ENCODE peak calls at places on chromosomes 13 and 19, in seven cellular contexts. K is GM23338, D is SK-N-SH, U is endothelial cell of umbilical vein, V is sigmoid colon, P is transverse colon, F is Panc1. J is an unnamed sample.

GRCh38 chr19:35911790-35912189 is 3.7 kb upstream of the TYROBP start:
- DNase-seq in K (no peak), D (no peak), U (no peak), V (no peak), P (no peak), F (no peak), J (no peak)

GRCh38 chr19:50626011-50626410 is 13.7 kb downstream of the SYT3 start:
- DNase-seq in K (no peak), D (no peak), U (no peak), V (no peak), P (no peak), F (no peak), J (no peak)

GRCh38 chr13:111901301-111901905 is 165.5 kb upstream of the SOX1 start:
- DNase-seq in K (no peak), D (no peak), U (no peak), V (peak; percentile 22), P (no peak), F (no peak), J (no peak)

GRCh38 chr13:44578064-44578394 is 1.9 kb upstream of the TSC22D1 start:
- DNase-seq in K (peak; percentile 64), D (peak; percentile 79), U (no peak), V (no peak), P (no peak), F (no peak), J (no peak)

GRCh38 chr19:48393559-48394330 is at the start of gene GRIN2D:
- DNase-seq in K (peak; percentile 65), D (peak; percentile 78), U (peak; percentile 26), V (peak; percentile 71), P (peak; percentile 16), F (no peak), J (no peak)

GRCh38 chr13:29568731-29569130 is 26.8 kb downstream of the SLC7A1 start:
- DNase-seq in K (no peak), D (no peak), U (peak; percentile 41), V (no peak), P (no peak), F (no peak), J (no peak)

GRCh38 chr19:35458821-35459391 is 10.8 kb downstream of the FFAR2 start:
- DNase-seq in K (no peak), D (no peak), U (peak; percentile 22), V (no peak), P (no peak), F (no peak), J (no peak)

GRCh38 chr19:35852029-35852780 is at the start of gene NPHS1:
- DNase-seq in K (no peak), D (no peak), U (no peak), V (no peak), P (no peak), F (no peak), J (no peak)

GRCh38 chr13:21528616-21529015 is 69.5 kb upstream of the ZDHHC20 start:
- DNase-seq in K (no peak), D (no peak), U (no peak), V (no peak), P (no peak), F (no peak), J (no peak)

GRCh38 chr19:18437481-18438330 is at the start of gene ISYNA1:
- DNase-seq in K (peak; percentile 79), D (peak; percentile 94), U (peak; percentile 66), V (no peak), P (peak; percentile 62), F (no peak), J (no peak)
- TF ChIP-seq POLR2AphosphoS5 in K (peak; percentile 80), D (no peak), U (no peak), V (peak; percentile 37), P (no peak), F (peak; percentile 63), J (peak; percentile 63)

GRCh38 chr13:109105899-109106298 is 476.5 kb downstream of the MYO16 start:
- DNase-seq in K (no peak), D (no peak), U (no peak), V (no peak), P (no peak), F (no peak), J (no peak)

GRCh38 chr13:109100705-109101104 is 471.3 kb downstream of the MYO16 start:
- DNase-seq in K (peak; percentile 17), D (no peak), U (no peak), V (no peak), P (no peak), F (no peak), J (no peak)

GRCh38 chr13:109096101-109096500 is 466.7 kb downstream of the MYO16 start:
- DNase-seq in K (no peak), D (no peak), U (no peak), V (no peak), P (no peak), F (no peak), J (no peak)

GRCh38 chr13:109101550-109102144 is 472.2 kb downstream of the MYO16 start:
- DNase-seq in K (no peak), D (no peak), U (no peak), V (no peak), P (no peak), F (no peak), J (no peak)
- H3K4me3 ChIP-seq in K (no peak overlapping the region), D (no peak overlapping the region), U (no peak overlapping the region), V (no peak overlapping the region), P (no peak overlapping the region), F (no peak overlapping the region), J (no peak overlapping the region)

GRCh38 chr13:33349996-33350826 is 64.7 kb upstream of the STARD13 start:
- DNase-seq in K (peak; percentile 51), D (peak; percentile 79), U (peak; percentile 49), V (peak; percentile 88), P (peak; percentile 60), F (no peak), J (no peak)
- TF ChIP-seq POLR2AphosphoS5 in K (no peak), D (no peak), U (peak; percentile 34), V (peak; percentile 65), P (no peak), F (no peak), J (no peak)

DNA sequence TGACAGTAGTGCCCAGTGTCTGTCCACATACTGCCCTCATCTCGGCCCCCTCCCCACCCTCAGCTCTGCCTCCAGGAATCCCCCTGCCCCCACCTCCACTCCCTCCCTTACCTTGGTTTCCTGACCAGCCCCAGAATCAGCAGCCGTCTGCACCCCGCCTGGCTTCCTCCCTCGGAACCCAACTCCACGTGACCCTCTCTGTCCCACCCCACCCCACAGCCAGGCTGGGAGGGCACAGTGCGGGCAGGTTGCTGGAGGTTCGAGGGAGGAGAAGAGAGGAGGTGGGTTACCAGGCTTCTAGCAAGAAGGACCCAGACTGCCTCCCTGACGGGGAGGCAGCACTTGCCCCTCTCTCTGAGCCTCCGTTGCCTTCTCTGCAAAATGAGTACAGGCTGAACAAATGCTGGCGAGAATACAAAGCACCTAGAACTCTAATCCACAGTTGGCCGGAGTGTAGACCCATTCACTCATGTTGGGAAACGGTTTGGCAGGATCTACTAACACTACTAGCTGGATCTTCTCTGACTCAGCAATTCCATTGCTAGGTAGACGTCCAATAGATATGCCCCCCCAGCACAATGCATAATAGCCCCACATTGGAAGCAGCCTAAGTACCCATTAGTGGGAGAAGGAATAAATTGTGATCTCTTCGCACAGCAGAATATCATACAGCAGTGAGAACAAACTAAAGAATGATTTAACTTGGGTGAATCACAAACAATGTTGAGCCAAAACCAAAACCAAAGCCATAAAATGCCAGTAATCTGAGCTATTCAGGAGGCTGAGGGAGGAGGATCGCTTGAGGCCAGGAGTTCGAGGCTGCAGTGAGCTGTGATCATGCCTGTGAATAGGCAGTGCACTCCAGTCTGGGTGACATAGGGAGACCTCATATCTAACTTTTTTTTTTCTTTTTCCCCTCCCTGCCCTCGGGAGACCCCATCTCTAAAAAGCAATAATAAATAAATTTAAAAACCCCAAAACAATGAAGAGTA is at the start of gene RASAL3:
- DNase-seq in K (peak; percentile 49), D (no peak), U (no peak), V (no peak), P (peak; percentile 60), F (no peak), J (no peak)
- H3K4me3 ChIP-seq in K (peak within 1 kb of the TSS; percentile 50), D (no peak within 1 kb of the TSS), U (peak within 1 kb of the TSS; percentile 16), V (no peak within 1 kb of the TSS), P (peak within 1 kb of the TSS; percentile 27), F (no peak within 1 kb of the TSS), J (no peak within 1 kb of the TSS)

GRCh38 chr13:105118577-105118976 is 1416.9 kb downstream of the EFNB2 start:
- DNase-seq in K (no peak), D (no peak), U (peak; percentile 63), V (no peak), P (no peak), F (no peak), J (no peak)
- TF ChIP-seq POLR2AphosphoS5 in K (no peak), D (no peak), U (no peak), V (no peak), P (no peak), F (no peak), J (no peak)

DNA sequence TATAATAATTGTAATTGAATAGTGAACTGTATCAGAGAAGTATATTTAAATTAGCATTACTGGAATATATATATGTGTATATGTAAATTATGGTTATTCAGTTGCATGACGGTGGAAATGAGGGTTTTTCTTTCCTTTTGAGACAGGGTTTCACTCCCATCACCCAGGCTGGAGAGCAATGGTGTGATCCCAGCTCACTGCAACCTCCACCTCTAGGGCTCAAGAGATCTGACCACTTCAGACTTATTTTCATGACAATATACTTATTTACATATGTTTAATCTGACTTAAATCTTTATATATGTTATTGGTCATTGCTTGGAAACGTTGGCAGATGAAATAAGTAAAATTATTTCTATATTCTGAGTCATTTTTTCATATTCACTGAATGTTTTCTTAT is 744.4 kb upstream of the PRR20A start:
- DNase-seq in K (peak; percentile 28), D (no peak), U (no peak), V (no peak), P (no peak), F (no peak), J (no peak)
- H3K4me3 ChIP-seq in K (no peak overlapping the region), D (no peak overlapping the region), U (no peak overlapping the region), V (no peak overlapping the region), P (no peak overlapping the region), F (no peak overlapping the region), J (no peak overlapping the region)

GRCh38 chr13:91721413-91721812 is 323.0 kb downstream of the GPC5 start:
- DNase-seq in K (no peak), D (no peak), U (no peak), V (no peak), P (no peak), F (no peak), J (no peak)
- TF ChIP-seq POLR2AphosphoS5 in K (no peak), D (no peak), U (no peak), V (no peak), P (no peak), F (no peak), J (no peak)

GRCh38 chr19:52442179-52442578 is 11.2 kb upstream of the ZNF578 start:
- DNase-seq in K (no peak), D (no peak), U (no peak), V (no peak), P (no peak), F (no peak), J (no peak)

GRCh38 chr19:52444506-52444905 is 8.8 kb upstream of the ZNF578 start:
- DNase-seq in K (no peak), D (no peak), U (no peak), V (no peak), P (no peak), F (no peak), J (no peak)
- H3K4me3 ChIP-seq in K (no peak overlapping the region), D (no peak overlapping the region), U (no peak overlapping the region), V (no peak overlapping the region), P (no peak overlapping the region), F (no peak overlapping the region), J (no peak overlapping the region)

J was measured in SK-N-MC.